ENCODE peak calls at places on chromosomes 2 and 18, in four cellular contexts. One of them, this sample, is unnamed.
A peak's percentile ranks its signal among the peaks of the same experiment; 100 is the strongest.

GRCh38 chr2:105545731-105546622 is 147.1 kb upstream of the FHL2 start:
- DNase-seq in GM12878: no peak
- DNase-seq in HepG2: peak; percentile 67
- DNase-seq in K562: peak; percentile 80
- DNase-seq in this sample: peak; percentile 76

GRCh38 chr2:59025157-59025757 is 784.1 kb upstream of the FANCL start:
- DNase-seq in HepG2: peak; percentile 13
- DNase-seq in K562: peak; percentile 34
- DNase-seq in GM12878: no peak
- DNase-seq in this sample: peak; percentile 66

GRCh38 chr2:229417906-229418305 is 146.8 kb upstream of the PID1 start:
- DNase-seq in HepG2: no peak
- DNase-seq in K562: no peak
- DNase-seq in GM12878: no peak
- DNase-seq in this sample: no peak

GRCh38 chr2:214035091-214035852 is 375.6 kb upstream of the VWC2L start:
- DNase-seq in K562: no peak
- DNase-seq in GM12878: no peak
- DNase-seq in HepG2: no peak
- DNase-seq in this sample: no peak

GRCh38 chr2:69177063-69177771 is 164.2 kb downstream of the ANTXR1 start:
- DNase-seq in GM12878: no peak
- DNase-seq in HepG2: peak; percentile 74
- DNase-seq in K562: peak; percentile 21
- DNase-seq in this sample: no peak

GRCh38 chr2:172667926-172668325 is 67.7 kb upstream of the RAPGEF4 start:
- DNase-seq in GM12878: no peak
- DNase-seq in HepG2: no peak
- DNase-seq in K562: no peak
- DNase-seq in this sample: no peak

GRCh38 chr18:59885579-59886163 is 14.1 kb upstream of the PMAIP1 start:
- DNase-seq in GM12878: peak; percentile 78
- DNase-seq in K562: no peak
- DNase-seq in HepG2: no peak
- DNase-seq in this sample: no peak

GRCh38 chr2:138615257-138615656 is 113.7 kb downstream of the SPOPL start:
- DNase-seq in HepG2: no peak
- DNase-seq in K562: no peak
- DNase-seq in GM12878: no peak
- DNase-seq in this sample: no peak

GRCh38 chr18:31301201-31301655 is 16.7 kb upstream of the DSG1 start:
- DNase-seq in K562: no peak
- DNase-seq in HepG2: no peak
- DNase-seq in GM12878: no peak
- DNase-seq in this sample: no peak

GRCh38 chr2:108363900-108364225 is 13.9 kb upstream of the SULT1C4 start:
- DNase-seq in HepG2: no peak
- DNase-seq in GM12878: no peak
- DNase-seq in K562: no peak
- DNase-seq in this sample: no peak

GRCh38 chr18:21110667-21111350 is 804 bp downstream of the ROCK1 start:
- DNase-seq in K562: peak; percentile 31
- DNase-seq in HepG2: no peak
- DNase-seq in GM12878: no peak
- DNase-seq in this sample: peak; percentile 40

GRCh38 chr18:12242658-12243260 is 11.4 kb upstream of the CIDEA start:
- DNase-seq in K562: no peak
- DNase-seq in GM12878: no peak
- DNase-seq in HepG2: no peak
- DNase-seq in this sample: no peak

GRCh38 chr2:233358335-233358734 is 4.0 kb downstream of the DGKD start:
- DNase-seq in HepG2: no peak
- DNase-seq in K562: no peak
- DNase-seq in GM12878: no peak
- DNase-seq in this sample: no peak

DNA sequence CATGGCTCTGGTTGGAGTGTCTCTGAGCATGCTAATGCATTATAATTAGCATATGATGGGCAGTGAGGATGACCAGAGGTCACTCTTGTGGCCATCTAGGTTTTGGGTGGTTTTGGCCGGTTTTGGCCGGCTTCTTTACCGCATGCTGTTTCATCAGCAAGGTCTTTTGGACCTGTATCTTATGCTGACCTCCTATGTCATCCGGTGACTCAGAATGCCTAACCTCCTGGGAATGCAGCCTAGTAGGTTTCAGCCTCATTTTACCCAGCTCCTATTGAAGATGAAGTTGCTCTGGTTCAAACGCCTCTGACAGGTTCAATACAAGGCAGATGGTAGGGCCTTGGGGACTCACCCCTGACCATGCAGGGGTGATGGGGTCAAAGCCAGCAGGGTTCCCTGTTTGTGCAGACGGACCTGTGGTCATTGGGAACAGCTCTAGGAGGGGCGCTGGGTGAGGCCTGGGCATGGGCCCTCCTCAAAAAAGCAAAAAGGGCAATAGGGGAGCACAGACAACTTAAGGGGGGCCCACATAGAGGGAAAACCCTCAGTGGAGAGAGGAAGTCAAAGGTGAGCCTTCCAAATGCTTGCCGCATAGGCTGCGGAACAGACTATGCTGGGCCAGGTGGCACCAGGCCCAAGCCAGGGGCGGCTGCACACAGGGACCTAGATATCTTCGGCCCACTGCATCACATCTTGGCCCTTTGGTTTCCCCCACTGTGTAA is 251.1 kb upstream of the RAB6C start:
- DNase-seq in GM12878: no peak
- DNase-seq in HepG2: no peak
- DNase-seq in K562: no peak
- DNase-seq in this sample: no peak
- TF ChIP-seq FOXK2 in GM12878: no peak
- TF ChIP-seq FOXK2 in HepG2: no peak
- TF ChIP-seq FOXK2 in K562: no peak
- TF ChIP-seq FOXK2 in this sample: no peak

GRCh38 chr2:53985646-53986045 is 14.9 kb upstream of the PSME4 start:
- DNase-seq in K562: no peak
- DNase-seq in HepG2: peak; percentile 56
- DNase-seq in GM12878: no peak
- DNase-seq in this sample: no peak

GRCh38 chr2:53987336-53987921 is 16.6 kb upstream of the PSME4 start:
- DNase-seq in HepG2: peak; percentile 51
- DNase-seq in GM12878: no peak
- DNase-seq in K562: no peak
- DNase-seq in this sample: no peak

GRCh38 chr2:53991948-53992347 is 21.2 kb upstream of the PSME4 start:
- DNase-seq in HepG2: no peak
- DNase-seq in K562: no peak
- DNase-seq in GM12878: no peak
- DNase-seq in this sample: no peak

GRCh38 chr2:53994735-53995538 is 24.1 kb upstream of the PSME4 start:
- DNase-seq in K562: no peak
- DNase-seq in GM12878: no peak
- DNase-seq in HepG2: no peak
- DNase-seq in this sample: no peak

GRCh38 chr2:53989210-53989862 is 18.5 kb upstream of the PSME4 start:
- DNase-seq in HepG2: peak; percentile 68
- DNase-seq in GM12878: no peak
- DNase-seq in K562: no peak
- DNase-seq in this sample: no peak
- TF ChIP-seq SP1 in HepG2: no peak
- TF ChIP-seq SP1 in GM12878: no peak
- TF ChIP-seq SP1 in K562: no peak
- TF ChIP-seq SP1 in this sample: no peak

DNA sequence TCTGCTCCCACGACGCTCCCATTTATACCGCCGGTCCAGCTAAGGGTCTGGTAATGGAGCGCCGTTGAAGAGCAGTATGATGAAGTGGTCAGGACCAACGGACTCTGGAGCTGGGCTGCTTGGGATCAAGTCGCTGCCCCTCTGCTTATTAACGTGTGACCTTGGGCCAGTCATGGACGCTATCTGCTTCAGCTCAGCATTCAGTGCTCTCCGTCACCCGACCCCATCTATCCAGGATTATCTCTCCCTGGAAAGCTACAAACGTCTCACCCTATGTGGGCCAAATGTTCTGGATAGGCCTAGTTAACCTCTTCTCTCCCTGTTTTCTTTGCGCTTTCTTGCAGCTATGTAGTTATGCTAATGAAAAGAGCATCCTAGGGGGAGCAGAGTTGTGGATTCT is 873 bp downstream of the MSH2 start:
- DNase-seq in HepG2: peak; percentile 23
- DNase-seq in K562: peak; percentile 19
- DNase-seq in GM12878: no peak
- DNase-seq in this sample: peak; percentile 14
- TF ChIP-seq FOXK2 in HepG2: no peak
- TF ChIP-seq FOXK2 in K562: no peak
- TF ChIP-seq FOXK2 in GM12878: no peak
- TF ChIP-seq FOXK2 in this sample: no peak

GRCh38 chr2:25479761-25480160 is 138.0 kb upstream of the DNMT3A start:
- DNase-seq in HepG2: no peak
- DNase-seq in K562: no peak
- DNase-seq in GM12878: no peak
- DNase-seq in this sample: no peak
- TF ChIP-seq SP1 in HepG2: no peak
- TF ChIP-seq SP1 in K562: no peak
- TF ChIP-seq SP1 in GM12878: no peak
- TF ChIP-seq SP1 in this sample: no peak

GRCh38 chr2:77034460-77034859 is 487.7 kb downstream of the LRRTM4 start:
- DNase-seq in GM12878: no peak
- DNase-seq in K562: no peak
- DNase-seq in HepG2: no peak
- DNase-seq in this sample: no peak
- TF ChIP-seq FOXK2 in GM12878: no peak
- TF ChIP-seq FOXK2 in K562: no peak
- TF ChIP-seq FOXK2 in HepG2: no peak
- TF ChIP-seq FOXK2 in this sample: no peak

DNA sequence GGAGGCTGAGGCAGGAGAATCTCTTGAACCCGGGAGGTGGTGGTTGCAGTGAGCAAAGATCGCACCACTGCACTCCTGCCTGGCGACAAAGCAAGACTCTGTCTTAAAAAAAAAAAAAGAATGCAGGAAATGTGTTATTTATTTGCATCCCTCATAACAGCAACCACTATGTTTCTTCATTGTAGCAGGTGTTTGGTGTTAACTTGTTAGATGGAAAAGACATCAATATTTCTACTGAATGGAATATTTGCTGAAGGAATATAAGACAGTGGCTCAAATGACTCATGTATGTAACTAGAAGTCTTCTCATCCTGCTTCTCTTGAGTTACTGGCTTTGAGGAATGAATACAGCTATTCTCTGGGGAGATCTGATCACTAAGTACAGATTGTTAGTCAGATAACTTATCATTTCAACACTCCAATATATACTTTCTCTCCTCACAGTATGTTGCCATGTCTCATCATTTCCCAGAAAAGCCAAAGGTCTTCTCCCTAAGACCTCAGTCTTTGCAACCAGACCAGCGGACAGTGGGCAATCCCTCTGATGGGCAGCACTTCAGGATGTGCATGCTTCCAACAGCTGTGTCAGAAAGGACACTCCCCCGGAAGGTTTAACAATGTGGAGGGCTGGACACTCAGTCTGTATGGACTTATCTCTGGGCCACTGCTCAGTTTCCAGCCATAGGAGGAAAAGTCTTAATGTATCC is 104.4 kb upstream of the STK17B start:
- DNase-seq in GM12878: no peak
- DNase-seq in HepG2: no peak
- DNase-seq in K562: no peak
- DNase-seq in this sample: no peak
- TF ChIP-seq SP1 in GM12878: no peak
- TF ChIP-seq SP1 in HepG2: no peak
- TF ChIP-seq SP1 in K562: no peak
- TF ChIP-seq SP1 in this sample: no peak

DNA sequence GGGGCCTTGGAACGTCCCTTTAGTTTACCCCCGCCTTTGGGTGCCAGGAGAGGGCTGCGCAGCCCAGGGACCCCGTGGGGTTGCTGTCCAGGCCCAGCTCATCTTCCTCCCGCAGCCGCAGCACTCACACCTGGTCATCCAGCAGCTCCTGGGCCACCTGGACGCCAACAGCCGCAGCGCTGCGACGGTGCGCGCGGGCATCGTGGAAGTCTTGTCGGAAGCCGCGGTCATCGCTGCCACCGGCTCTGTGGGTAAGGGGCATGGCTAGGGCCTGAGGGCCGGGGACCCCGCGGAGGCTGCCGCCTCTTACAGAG is 37.2 kb downstream of the POMC start:
- DNase-seq in K562: no peak
- DNase-seq in HepG2: no peak
- DNase-seq in GM12878: no peak
- DNase-seq in this sample: no peak
- TF ChIP-seq FOXK2 in K562: no peak
- TF ChIP-seq FOXK2 in HepG2: no peak
- TF ChIP-seq FOXK2 in GM12878: no peak
- TF ChIP-seq FOXK2 in this sample: no peak

This sample was measured in HEK293T.